ENCODE peak calls at places on chromosome 10, in four cellular contexts. R, W, P and E are unnamed samples.

GRCh38 chr10:131195552-131196159 is 115.9 kb downstream of the TCERG1L start:
- DNase-seq in W (no peak), P (no peak), R (peak), E (no peak)

GRCh38 chr10:123996302-123996701 is 97.1 kb downstream of the CHST15 start:
- DNase-seq in P (no peak), W (no peak), R (no peak), E (no peak)

GRCh38 chr10:27771231-27771630 is 25.6 kb upstream of the MKX start:
- DNase-seq in W (no peak), P (no peak), R (no peak), E (no peak)

GRCh38 chr10:118405933-118406332 is 63.8 kb upstream of the FAM204A start:
- DNase-seq in P (no peak), R (no peak), W (no peak), E (no peak)

GRCh38 chr10:62374862-62375710 is 917 bp downstream of the ZNF365 start:
- DNase-seq in R (no peak), W (peak), P (peak), E (no peak)

GRCh38 chr10:54402576-54402975 is 398.5 kb downstream of the PCDH15 start:
- DNase-seq in W (peak), P (no peak), R (no peak), E (no peak)

GRCh38 chr10:66591865-66592264 is 334.0 kb upstream of the LRRTM3 start:
- DNase-seq in P (no peak), R (no peak), W (no peak), E (no peak)

GRCh38 chr10:994836-995558 is 6.8 kb downstream of the GTPBP4 start:
- DNase-seq in W (no peak), R (no peak), P (no peak), E (no peak)

GRCh38 chr10:124450783-124451057 is 885 bp upstream of the NKX1-2 start:
- DNase-seq in R (no peak), P (no peak), W (no peak), E (no peak)